ENCODE peak calls at places on chromosome 1, in six cellular contexts. H, D, C, V, N and P are unnamed samples.

GRCh38 chr1:183058835-183059234 is 35.6 kb downstream of the LAMC1 start:
- DNase-seq in H (no peak), D (no peak), C (no peak), V (peak; percentile 33), N (no peak), P (no peak)

GRCh38 chr1:113653741-113654140 is 105.5 kb downstream of the PHTF1 start:
- DNase-seq in H (no peak), D (no peak), C (no peak), V (no peak), N (no peak), P (no peak)

GRCh38 chr1:93906480-93906879 is 2.8 kb downstream of the GCLM start:
- DNase-seq in H (no peak), D (no peak), C (no peak), V (peak; percentile 5), N (no peak), P (no peak)

GRCh38 chr1:229408458-229409037 is 25.3 kb downstream of the ACTA1 start:
- DNase-seq in H (no peak), D (no peak), C (peak; percentile 71), V (no peak), N (peak; percentile 92), P (no peak)

GRCh38 chr1:162939035-162939434 is 78.1 kb upstream of the CCDC190 start:
- DNase-seq in H (no peak), D (no peak), C (no peak), V (no peak), N (no peak), P (no peak)

GRCh38 chr1:5856246-5856815 is 135.9 kb downstream of the NPHP4 start:
- DNase-seq in H (no peak), D (no peak), C (peak; percentile 44), V (peak; percentile 12), N (no peak), P (no peak)

GRCh38 chr1:187096689-187097088 is 267.9 kb downstream of the PLA2G4A start:
- DNase-seq in H (no peak), D (no peak), C (no peak), V (no peak), N (no peak), P (no peak)

GRCh38 chr1:54937469-54937868 is 43.0 kb upstream of the TMEM61 start:
- DNase-seq in H (no peak), D (no peak), C (no peak), V (peak; percentile 51), N (no peak), P (peak; percentile 32)

GRCh38 chr1:64080947-64081562 is 122.4 kb upstream of the UBE2U start:
- DNase-seq in H (no peak), D (no peak), C (no peak), V (peak; percentile 36), N (no peak), P (peak; percentile 85)

GRCh38 chr1:66758247-66758755 is 6.0 kb downstream of the DYNLT5 start:
- DNase-seq in H (no peak), D (no peak), C (no peak), V (no peak), N (no peak), P (no peak)

GRCh38 chr1:67094191-67094590 is 40.2 kb upstream of the SLC35D1 start:
- DNase-seq in H (no peak), D (no peak), C (no peak), V (no peak), N (no peak), P (peak; percentile 85)

GRCh38 chr1:246164764-246165163 is 342.3 kb downstream of the SMYD3 start:
- DNase-seq in H (no peak), D (no peak), C (no peak), V (no peak), N (no peak), P (no peak)

GRCh38 chr1:202165267-202165941 is 5.0 kb upstream of the PTPN7 start:
- DNase-seq in H (no peak), D (no peak), C (no peak), V (no peak), N (no peak), P (no peak)

GRCh38 chr1:23791434-23792047 is 596 bp downstream of the LYPLA2 start:
- DNase-seq in H (no peak), D (no peak), C (peak; percentile 82), V (peak; percentile 29), N (no peak), P (peak; percentile 56)

GRCh38 chr1:41936107-41936506 is 17.4 kb upstream of the HIVEP3 start:
- DNase-seq in H (no peak), D (no peak), C (no peak), V (peak; percentile 70), N (no peak), P (peak; percentile 82)

GRCh38 chr1:17168480-17168878 is 36.4 kb upstream of the PADI1 start:
- DNase-seq in H (no peak), D (no peak), C (no peak), V (peak; percentile 94), N (no peak), P (peak; percentile 34)

GRCh38 chr1:91307784-91308409 is 96.7 kb downstream of the HFM1 start:
- DNase-seq in H (no peak), D (no peak), C (no peak), V (no peak), N (no peak), P (no peak)

GRCh38 chr1:206551985-206552325 is 44.6 kb downstream of the RASSF5 start:
- DNase-seq in H (no peak), D (no peak), C (no peak), V (no peak), N (no peak), P (no peak)

GRCh38 chr1:196563768-196564167 is 44.5 kb downstream of the KCNT2 start:
- DNase-seq in H (no peak), D (no peak), C (no peak), V (no peak), N (no peak), P (no peak)

GRCh38 chr1:11653616-11654570 is at the start of gene FBXO2:
- DNase-seq in H (no peak), D (no peak), C (no peak), V (peak; percentile 9), N (no peak), P (peak; percentile 67)

GRCh38 chr1:50702395-50702794 is 257.7 kb downstream of the FAF1 start:
- DNase-seq in H (no peak), D (no peak), C (no peak), V (no peak), N (no peak), P (no peak)
- H3K4me1 ChIP-seq in H (no peaks in the 10 kb centered on the region), D (peaks cover 3% of the 10 kb centered on the region), C (no peaks in the 10 kb centered on the region), V (no peaks in the 10 kb centered on the region), N (peaks cover 5% of the 10 kb centered on the region), P (peaks cover 15% of the 10 kb centered on the region)

GRCh38 chr1:65149753-65150463 is 1.9 kb downstream of the AK4 start:
- DNase-seq in H (no peak), D (no peak), C (no peak), V (no peak), N (no peak), P (no peak)

GRCh38 chr1:65148548-65149390 is 766 bp downstream of the AK4 start:
- DNase-seq in H (peak; percentile 47), D (peak; percentile 42), C (peak; percentile 79), V (peak; percentile 23), N (peak; percentile 66), P (peak; percentile 63)

GRCh38 chr1:65146908-65147423 is 1.0 kb upstream of the AK4 start:
- DNase-seq in H (no peak), D (no peak), C (no peak), V (peak; percentile 32), N (no peak), P (peak; percentile 39)

GRCh38 chr1:65149391-65149729 is 1.4 kb downstream of the AK4 start:
- DNase-seq in H (no peak), D (no peak), C (peak; percentile 79), V (no peak), N (no peak), P (peak; percentile 46)

GRCh38 chr1:65147424-65148177 is 402 bp upstream of the AK4 start:
- DNase-seq in H (peak; percentile 22), D (peak; percentile 32), C (peak; percentile 53), V (peak; percentile 18), N (peak; percentile 64), P (peak; percentile 66)
- TF ChIP-seq CTCF in H (no peak), D (no peak), C (no peak), V (no peak), N (no peak), P (no peak)

DNA sequence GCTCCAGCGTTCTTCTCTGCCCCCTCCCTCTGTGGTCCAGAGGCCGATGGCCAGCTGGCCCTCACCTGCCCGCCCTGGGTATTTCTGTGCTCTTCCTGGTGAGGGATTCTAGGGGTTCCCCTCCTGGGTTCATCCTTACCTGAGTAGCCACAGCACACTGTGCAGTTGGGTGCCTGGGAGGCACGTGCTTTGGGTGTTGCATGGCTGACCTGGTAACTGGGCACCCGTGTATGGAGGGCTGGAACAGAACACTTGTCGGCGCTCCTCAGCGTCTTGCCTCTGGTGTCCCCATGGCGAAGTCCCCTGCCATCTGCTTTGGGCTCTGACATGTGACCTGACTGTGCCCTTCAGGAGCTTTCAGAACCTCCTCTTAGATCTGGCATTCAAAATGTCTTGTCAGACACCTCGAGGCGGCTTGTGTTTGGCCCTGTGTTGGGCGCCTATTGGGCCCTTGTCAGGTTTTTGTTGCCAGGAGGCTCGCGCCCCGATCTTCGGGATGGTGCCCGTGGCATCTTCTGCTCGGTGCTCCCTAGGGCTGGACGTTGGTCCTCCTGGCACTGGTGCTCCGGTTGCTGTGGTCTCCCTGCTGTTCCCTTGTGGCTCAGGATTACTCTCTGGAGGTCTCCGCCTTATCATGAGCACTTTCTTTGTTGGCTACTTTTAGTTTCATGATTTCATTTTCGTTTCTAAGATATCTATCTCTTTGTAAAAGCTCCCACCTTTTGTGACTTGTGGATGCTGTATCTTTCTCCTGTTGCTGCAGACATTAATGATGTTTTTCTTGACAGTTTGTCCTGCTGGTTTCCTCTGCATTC is 28.5 kb downstream of the SKI start:
- DNase-seq in H (no peak), D (no peak), C (peak; percentile 31), V (no peak), N (peak; percentile 22), P (no peak)
- H3K27ac ChIP-seq in H (peak overlapping the region; percentile 50), D (peak overlapping the region; percentile 38), C (no peak overlapping the region), V (peak overlapping the region; percentile 75), N (peak overlapping the region; percentile 71), P (peak overlapping the region; percentile 60)

DNA sequence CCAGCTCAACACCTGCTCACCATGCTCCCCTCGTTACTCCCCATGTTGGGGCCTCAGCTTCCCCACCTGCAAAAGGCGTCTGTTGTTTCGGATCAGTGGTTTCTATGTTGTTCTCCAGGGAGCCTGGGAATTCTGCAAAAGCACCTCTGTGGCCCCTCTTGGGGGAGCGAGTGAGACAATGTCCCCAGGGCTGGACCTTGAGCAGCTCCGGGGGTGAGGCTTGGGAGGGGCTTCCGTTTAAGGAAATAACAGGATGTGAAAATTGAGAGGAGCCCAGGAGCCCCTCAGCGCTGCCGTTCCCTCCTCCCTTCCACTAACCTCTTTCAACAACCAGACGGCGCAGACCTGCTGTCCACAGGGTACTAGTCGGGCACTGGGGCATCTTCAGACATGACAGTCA is 98.5 kb upstream of the IFFO2 start:
- DNase-seq in H (no peak), D (no peak), C (no peak), V (no peak), N (no peak), P (no peak)
- H3K4me1 ChIP-seq in H (no peaks in the 10 kb centered on the region), D (no peaks in the 10 kb centered on the region), C (no peaks in the 10 kb centered on the region), V (no peaks in the 10 kb centered on the region), N (no peaks in the 10 kb centered on the region), P (no peaks in the 10 kb centered on the region)